ENCODE peak calls at places on chromosome 20, in six cellular contexts. K, J, X, Z, B and T are unnamed samples.

GRCh38 chr20:37147250-37147649 is 31.9 kb upstream of the RPN2 start:
- DNase-seq in J (no peak), X (no peak), B (no peak), K (no peak), Z (no peak), T (no peak)

GRCh38 chr20:63567382-63568169 is 6.5 kb downstream of the HELZ2 start:
- DNase-seq in B (peak), J (no peak), K (no peak), X (no peak), Z (no peak), T (no peak)

GRCh38 chr20:25336561-25337422 is 53.8 kb downstream of the ABHD12 start:
- DNase-seq in K (no peak), B (no peak), J (peak), X (no peak), Z (peak), T (no peak)

GRCh38 chr20:36988494-36988966 is 37.0 kb upstream of the SAMHD1 start:
- DNase-seq in K (no peak), J (no peak), X (no peak), B (no peak), Z (no peak), T (peak)

GRCh38 chr20:61581825-61582188 is 329.7 kb downstream of the CDH4 start:
- DNase-seq in B (no peak), X (no peak), K (no peak), Z (no peak), J (no peak), T (no peak)

GRCh38 chr20:3847419-3847940 is 846 bp downstream of the MAVS start:
- DNase-seq in B (no peak), X (no peak), Z (no peak), K (no peak), J (no peak), T (no peak)

GRCh38 chr20:44271915-44272663 is 25.0 kb downstream of the GDAP1L1 start:
- DNase-seq in J (no peak), Z (peak), B (no peak), X (no peak), K (peak), T (no peak)

GRCh38 chr20:50029697-50030428 is 47.1 kb downstream of the SNAI1 start:
- DNase-seq in K (peak), J (peak), B (no peak), Z (peak), X (no peak), T (no peak)

GRCh38 chr20:4638826-4639225 is 82.9 kb upstream of the PRND start:
- DNase-seq in J (no peak), Z (no peak), K (no peak), B (no peak), X (no peak), T (no peak)

GRCh38 chr20:32036716-32037355 is 15.2 kb upstream of the HCK start:
- DNase-seq in B (no peak), K (no peak), J (no peak), X (no peak), Z (no peak), T (no peak)

GRCh38 chr20:16368645-16369292 is 204.5 kb downstream of the KIF16B start:
- DNase-seq in B (no peak), J (peak), Z (no peak), K (no peak), X (no peak), T (no peak)

GRCh38 chr20:38181207-38181693 is 16.2 kb upstream of the TGM2 start:
- DNase-seq in Z (no peak), K (no peak), X (no peak), B (peak), J (no peak), T (no peak)

GRCh38 chr20:36573798-36574277 is 441 bp downstream of the TGIF2 start:
- DNase-seq in Z (peak), K (peak), B (no peak), J (peak), X (no peak), T (peak)

GRCh38 chr20:46651091-46651962 is at the start of gene SLC13A3:
- DNase-seq in Z (no peak), X (no peak), J (peak), K (peak), B (no peak), T (no peak)

GRCh38 chr20:34246126-34246626 is 5.0 kb downstream of the ASIP start:
- DNase-seq in J (no peak), B (no peak), K (no peak), X (no peak), Z (no peak), T (no peak)

GRCh38 chr20:47662483-47663353 is 122.6 kb downstream of the SULF2 start:
- DNase-seq in K (no peak), X (no peak), J (no peak), Z (no peak), B (no peak), T (no peak)

GRCh38 chr20:16236589-16237241 is 336.5 kb downstream of the KIF16B start:
- DNase-seq in K (no peak), J (no peak), B (no peak), X (no peak), Z (no peak), T (no peak)

GRCh38 chr20:23753589-23753988 is 2.9 kb upstream of the CST1 start:
- DNase-seq in Z (no peak), B (no peak), K (no peak), J (no peak), X (no peak), T (no peak)

GRCh38 chr20:24684954-24685691 is 215.7 kb downstream of the SYNDIG1 start:
- DNase-seq in J (no peak), Z (no peak), K (no peak), X (no peak), B (no peak), T (no peak)

GRCh38 chr20:34538671-34539123 is 19.8 kb upstream of the MAP1LC3A start:
- DNase-seq in K (peak), X (no peak), Z (peak), J (peak), B (no peak), T (peak)

GRCh38 chr20:46850896-46851295 is 43.7 kb upstream of the EYA2 start:
- DNase-seq in X (no peak), K (no peak), J (no peak), Z (no peak), B (no peak), T (no peak)

GRCh38 chr20:60068509-60068908 is 110.3 kb downstream of the CDH26 start:
- DNase-seq in X (no peak), B (no peak), Z (no peak), K (no peak), J (no peak), T (no peak)
- TF ChIP-seq JUND in X (no peak), B (no peak), Z (no peak), K (no peak), J (no peak), T (no peak)

GRCh38 chr20:8194721-8195120 is 62.7 kb downstream of the PLCB1 start:
- DNase-seq in X (no peak), J (no peak), Z (no peak), K (no peak), B (no peak), T (no peak)
- TF ChIP-seq JUND in X (no peak), J (no peak), Z (no peak), K (no peak), B (no peak), T (no peak)

DNA sequence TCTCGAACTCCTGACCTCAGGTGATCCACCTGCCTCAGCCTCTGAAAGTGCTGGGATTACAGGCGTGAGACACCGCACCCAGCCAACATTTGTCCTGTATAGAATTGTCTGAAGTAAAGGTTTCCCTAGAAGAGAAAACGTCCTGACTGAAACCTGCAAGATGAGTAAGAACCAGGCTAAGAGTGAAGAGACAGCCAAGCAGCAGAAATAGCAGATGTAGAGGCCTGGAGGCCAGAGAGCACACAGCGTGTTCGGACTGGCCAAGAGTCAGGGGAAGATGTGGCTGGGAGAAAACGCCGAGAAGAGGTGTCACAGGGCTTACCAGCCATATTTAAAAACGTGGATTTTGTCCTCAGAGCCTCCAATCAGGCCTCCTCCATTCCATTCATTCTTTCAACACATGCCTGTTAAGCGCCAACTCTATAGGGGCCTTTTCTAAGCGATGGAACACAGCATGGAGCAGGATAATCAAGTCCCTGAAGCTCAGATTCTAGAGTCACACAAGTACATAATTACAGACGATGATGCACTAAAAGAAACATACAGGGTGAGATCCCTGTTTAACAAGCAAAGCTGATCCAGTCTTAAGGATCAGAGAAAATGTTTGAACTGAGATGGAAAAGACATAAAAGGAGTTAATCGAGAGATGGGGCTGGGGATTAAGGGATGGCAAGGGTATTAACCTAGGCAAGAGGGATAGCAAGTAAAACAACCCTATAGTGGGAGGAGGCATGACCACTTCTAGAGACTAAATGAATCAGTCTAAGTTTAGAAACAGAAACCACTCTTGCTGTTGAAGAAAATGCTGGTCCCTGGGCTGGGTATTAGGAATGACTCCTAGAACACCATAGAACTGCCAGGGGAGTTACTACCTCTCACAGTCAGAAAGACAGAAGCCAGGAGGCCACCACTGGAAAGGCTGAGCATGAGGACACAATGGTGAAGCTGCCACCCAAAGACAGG is 4.8 kb downstream of the ZCCHC3 start:
- DNase-seq in K (no peak), B (no peak), X (no peak), Z (no peak), J (no peak), T (no peak)
- TF ChIP-seq JUND in K (no peak), B (no peak), X (no peak), Z (no peak), J (no peak), T (no peak)

GRCh38 chr20:35568645-35569044 is 26.8 kb downstream of the ERGIC3 start:
- DNase-seq in B (no peak), X (peak), K (peak), J (peak), Z (peak), T (peak)
- TF ChIP-seq JUND in B (no peak), X (no peak), K (no peak), J (no peak), Z (no peak), T (no peak)

GRCh38 chr20:53872561-53873248 is 197.7 kb downstream of the BCAS1 start:
- DNase-seq in J (no peak), K (no peak), B (peak), Z (no peak), X (no peak), T (peak)
- TF ChIP-seq JUND in J (no peak), K (no peak), B (no peak), Z (no peak), X (no peak), T (no peak)

GRCh38 chr20:33231237-33231636 is 4.6 kb upstream of the BPIFA1 start:
- DNase-seq in Z (no peak), J (no peak), K (no peak), B (no peak), X (no peak), T (no peak)

GRCh38 chr20:33232486-33233072 is 3.2 kb upstream of the BPIFA1 start:
- DNase-seq in Z (no peak), B (no peak), K (no peak), J (no peak), X (no peak), T (no peak)

GRCh38 chr20:33234050-33234449 is 1.7 kb upstream of the BPIFA1 start:
- DNase-seq in J (no peak), Z (no peak), X (no peak), B (no peak), K (no peak), T (no peak)

GRCh38 chr20:33235696-33236095 is at the start of gene BPIFA1:
- DNase-seq in J (no peak), Z (no peak), X (no peak), B (no peak), K (no peak), T (no peak)

GRCh38 chr20:33233129-33233774 is 2.5 kb upstream of the BPIFA1 start:
- DNase-seq in J (peak), K (peak), Z (no peak), B (no peak), X (no peak), T (no peak)
- TF ChIP-seq JUND in J (no peak), K (no peak), Z (no peak), B (no peak), X (no peak), T (no peak)

DNA sequence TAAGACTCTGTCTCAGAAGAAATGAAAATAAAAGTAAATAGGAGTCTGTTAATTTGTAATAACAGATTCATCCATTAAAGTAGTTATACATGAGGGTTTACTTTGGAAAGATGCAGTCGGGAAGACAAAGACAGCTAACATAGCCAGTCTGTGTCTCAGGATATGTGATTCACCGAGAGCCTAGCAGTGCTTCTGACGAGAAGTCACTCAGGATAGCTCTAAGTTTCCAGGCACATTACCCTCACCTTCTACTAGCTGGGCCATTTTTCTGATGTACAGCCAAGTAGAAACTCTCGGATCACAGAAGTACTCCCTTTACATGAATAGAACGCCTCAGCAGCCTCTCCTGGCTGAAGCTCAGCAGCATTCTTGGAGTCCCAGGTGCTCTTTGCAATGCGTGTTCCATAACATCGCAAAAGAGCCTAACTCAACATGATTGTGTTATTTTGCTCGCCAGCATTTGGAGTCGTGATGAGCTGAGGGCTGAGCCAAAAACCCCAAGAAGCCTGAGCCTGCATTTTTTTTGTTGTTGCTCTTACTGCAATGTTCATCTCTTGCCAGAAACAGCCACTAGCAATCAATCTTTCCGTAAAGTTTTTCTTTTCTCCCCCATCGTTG is 22.4 kb upstream of the TASP1 start:
- DNase-seq in Z (no peak), X (no peak), J (no peak), B (no peak), K (no peak), T (no peak)
- TF ChIP-seq JUND in Z (no peak), X (no peak), J (no peak), B (no peak), K (no peak), T (no peak)

GRCh38 chr20:10984899-10985298 is 311.1 kb upstream of the JAG1 start:
- DNase-seq in J (no peak), X (no peak), K (no peak), B (no peak), Z (no peak), T (peak)
- TF ChIP-seq JUND in J (no peak), X (no peak), K (no peak), B (no peak), Z (no peak), T (no peak)